ENCODE peak calls at places on chromosomes 1 and 21, in eight cellular contexts. One of them, this sample, is unnamed.

GRCh38 chr1:89606227-89606945 is 26.5 kb upstream of the LRRC8C start:
- DNase-seq in CD8-positive, alpha-beta T cell: no peak
- DNase-seq in foreskin fibroblast: no peak
- DNase-seq in mammary epithelial cell: no peak
- DNase-seq in neural crest cell: no peak
- DNase-seq in H9: no peak
- DNase-seq in omental fat pad: no peak
- DNase-seq in K562: no peak
- DNase-seq in this sample: no peak

GRCh38 chr1:110634455-110635281 is 28.5 kb upstream of the KCNA2 start:
- DNase-seq in CD8-positive, alpha-beta T cell: no peak
- DNase-seq in foreskin fibroblast: peak
- DNase-seq in mammary epithelial cell: peak
- DNase-seq in neural crest cell: no peak
- DNase-seq in H9: no peak
- DNase-seq in omental fat pad: no peak
- DNase-seq in K562: no peak
- DNase-seq in this sample: no peak

GRCh38 chr1:245558069-245558468 is 403.3 kb downstream of the KIF26B start:
- DNase-seq in CD8-positive, alpha-beta T cell: no peak
- DNase-seq in foreskin fibroblast: no peak
- DNase-seq in mammary epithelial cell: no peak
- DNase-seq in neural crest cell: no peak
- DNase-seq in H9: no peak
- DNase-seq in omental fat pad: no peak
- DNase-seq in K562: no peak
- DNase-seq in this sample: no peak

GRCh38 chr1:217139513-217139912 is 416.3 kb upstream of the ESRRG start:
- DNase-seq in CD8-positive, alpha-beta T cell: no peak
- DNase-seq in foreskin fibroblast: no peak
- DNase-seq in mammary epithelial cell: no peak
- DNase-seq in neural crest cell: peak
- DNase-seq in H9: peak
- DNase-seq in omental fat pad: no peak
- DNase-seq in K562: no peak
- DNase-seq in this sample: peak

GRCh38 chr1:95974586-95974985 is 740.6 kb downstream of the RWDD3 start:
- DNase-seq in CD8-positive, alpha-beta T cell: no peak
- DNase-seq in foreskin fibroblast: peak
- DNase-seq in mammary epithelial cell: no peak
- DNase-seq in neural crest cell: no peak
- DNase-seq in H9: peak
- DNase-seq in omental fat pad: no peak
- DNase-seq in K562: no peak
- DNase-seq in this sample: no peak

GRCh38 chr1:116448785-116449385 is 75.8 kb downstream of the ATP1A1 start:
- DNase-seq in CD8-positive, alpha-beta T cell: no peak
- DNase-seq in foreskin fibroblast: peak
- DNase-seq in mammary epithelial cell: peak
- DNase-seq in neural crest cell: no peak
- DNase-seq in H9: no peak
- DNase-seq in omental fat pad: no peak
- DNase-seq in K562: no peak
- DNase-seq in this sample: no peak

GRCh38 chr1:32753532-32754281 is 51.1 kb upstream of the SYNC start:
- DNase-seq in CD8-positive, alpha-beta T cell: peak
- DNase-seq in foreskin fibroblast: peak
- DNase-seq in mammary epithelial cell: peak
- DNase-seq in neural crest cell: peak
- DNase-seq in H9: peak
- DNase-seq in omental fat pad: no peak
- DNase-seq in K562: peak
- DNase-seq in this sample: peak

GRCh38 chr1:171292799-171293198 is 21.2 kb upstream of the FMO4 start:
- DNase-seq in CD8-positive, alpha-beta T cell: no peak
- DNase-seq in foreskin fibroblast: peak
- DNase-seq in mammary epithelial cell: no peak
- DNase-seq in neural crest cell: no peak
- DNase-seq in H9: no peak
- DNase-seq in omental fat pad: no peak
- DNase-seq in K562: no peak
- DNase-seq in this sample: no peak

GRCh38 chr1:234748066-234748465 is 138.1 kb upstream of the IRF2BP2 start:
- DNase-seq in CD8-positive, alpha-beta T cell: no peak
- DNase-seq in foreskin fibroblast: no peak
- DNase-seq in mammary epithelial cell: no peak
- DNase-seq in neural crest cell: no peak
- DNase-seq in H9: no peak
- DNase-seq in omental fat pad: no peak
- DNase-seq in K562: no peak
- DNase-seq in this sample: no peak

GRCh38 chr1:236164273-236164672 is 21.9 kb downstream of the GPR137B start:
- DNase-seq in CD8-positive, alpha-beta T cell: no peak
- DNase-seq in foreskin fibroblast: no peak
- DNase-seq in mammary epithelial cell: no peak
- DNase-seq in neural crest cell: no peak
- DNase-seq in H9: no peak
- DNase-seq in omental fat pad: no peak
- DNase-seq in K562: no peak
- DNase-seq in this sample: no peak

GRCh38 chr1:63063367-63063766 is 259.0 kb upstream of the FOXD3 start:
- DNase-seq in CD8-positive, alpha-beta T cell: no peak
- DNase-seq in foreskin fibroblast: no peak
- DNase-seq in mammary epithelial cell: no peak
- DNase-seq in neural crest cell: no peak
- DNase-seq in H9: peak
- DNase-seq in omental fat pad: no peak
- DNase-seq in K562: no peak
- DNase-seq in this sample: peak

GRCh38 chr1:86774305-86775304 is 70.2 kb downstream of the SH3GLB1 start:
- DNase-seq in CD8-positive, alpha-beta T cell: no peak
- DNase-seq in foreskin fibroblast: peak
- DNase-seq in mammary epithelial cell: peak
- DNase-seq in neural crest cell: no peak
- DNase-seq in H9: peak
- DNase-seq in omental fat pad: no peak
- DNase-seq in K562: peak
- DNase-seq in this sample: no peak

GRCh38 chr1:31658721-31659120 is 14.0 kb upstream of the PEF1 start:
- DNase-seq in CD8-positive, alpha-beta T cell: no peak
- DNase-seq in foreskin fibroblast: peak
- DNase-seq in mammary epithelial cell: no peak
- DNase-seq in neural crest cell: no peak
- DNase-seq in H9: no peak
- DNase-seq in omental fat pad: no peak
- DNase-seq in K562: no peak
- DNase-seq in this sample: no peak

GRCh38 chr1:185530215-185530614 is 204.0 kb upstream of the HMCN1 start:
- DNase-seq in CD8-positive, alpha-beta T cell: no peak
- DNase-seq in foreskin fibroblast: no peak
- DNase-seq in mammary epithelial cell: no peak
- DNase-seq in neural crest cell: no peak
- DNase-seq in H9: no peak
- DNase-seq in omental fat pad: no peak
- DNase-seq in K562: peak
- DNase-seq in this sample: no peak

GRCh38 chr1:229258031-229258850 is 12.7 kb upstream of the RAB4A start:
- DNase-seq in CD8-positive, alpha-beta T cell: peak
- DNase-seq in foreskin fibroblast: peak
- DNase-seq in mammary epithelial cell: no peak
- DNase-seq in neural crest cell: peak
- DNase-seq in H9: peak
- DNase-seq in omental fat pad: no peak
- DNase-seq in K562: peak
- DNase-seq in this sample: peak

GRCh38 chr1:175034775-175035174 is 11.6 kb upstream of the MRPS14 start:
- DNase-seq in CD8-positive, alpha-beta T cell: no peak
- DNase-seq in foreskin fibroblast: no peak
- DNase-seq in mammary epithelial cell: peak
- DNase-seq in neural crest cell: no peak
- DNase-seq in H9: no peak
- DNase-seq in omental fat pad: no peak
- DNase-seq in K562: no peak
- DNase-seq in this sample: no peak

GRCh38 chr1:183093821-183094287 is 70.6 kb downstream of the LAMC1 start:
- DNase-seq in CD8-positive, alpha-beta T cell: no peak
- DNase-seq in foreskin fibroblast: peak
- DNase-seq in mammary epithelial cell: peak
- DNase-seq in neural crest cell: no peak
- DNase-seq in H9: peak
- DNase-seq in omental fat pad: no peak
- DNase-seq in K562: no peak
- DNase-seq in this sample: no peak

GRCh38 chr1:8831329-8831728 is 13.9 kb upstream of the RERE start:
- DNase-seq in CD8-positive, alpha-beta T cell: no peak
- DNase-seq in foreskin fibroblast: peak
- DNase-seq in mammary epithelial cell: no peak
- DNase-seq in neural crest cell: no peak
- DNase-seq in H9: no peak
- DNase-seq in omental fat pad: no peak
- DNase-seq in K562: no peak
- DNase-seq in this sample: no peak
- TF ChIP-seq CTCF in CD8-positive, alpha-beta T cell: no peak
- TF ChIP-seq CTCF in foreskin fibroblast: peak
- TF ChIP-seq CTCF in mammary epithelial cell: peak
- TF ChIP-seq CTCF in neural crest cell: peak
- TF ChIP-seq CTCF in H9: peak
- TF ChIP-seq CTCF in omental fat pad: no peak
- TF ChIP-seq CTCF in K562: peak
- TF ChIP-seq CTCF in this sample: peak

DNA sequence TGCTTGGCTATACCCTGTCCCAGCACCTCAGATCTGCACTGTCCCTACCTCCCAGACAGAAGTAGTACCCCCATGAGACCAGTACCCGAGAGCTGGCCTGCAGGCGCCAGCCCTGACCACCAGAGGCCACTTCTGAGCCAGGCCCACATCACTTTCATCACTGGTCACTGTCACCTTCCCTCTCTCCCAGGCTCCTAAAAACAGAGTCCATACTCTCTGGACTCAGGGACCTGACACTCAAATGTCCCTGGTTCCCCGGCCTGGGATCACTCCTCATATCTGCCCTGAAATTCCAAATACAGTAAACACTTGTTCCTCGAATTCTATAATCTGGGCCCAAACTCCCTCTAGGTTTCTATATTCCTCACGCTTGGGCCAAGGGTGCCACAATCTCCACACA is 18.7 kb downstream of the TMEM53 start:
- DNase-seq in CD8-positive, alpha-beta T cell: no peak
- DNase-seq in foreskin fibroblast: peak
- DNase-seq in mammary epithelial cell: no peak
- DNase-seq in neural crest cell: peak
- DNase-seq in H9: peak
- DNase-seq in omental fat pad: no peak
- DNase-seq in K562: peak
- DNase-seq in this sample: peak
- TF ChIP-seq CTCF in CD8-positive, alpha-beta T cell: peak
- TF ChIP-seq CTCF in foreskin fibroblast: peak
- TF ChIP-seq CTCF in mammary epithelial cell: peak
- TF ChIP-seq CTCF in neural crest cell: peak
- TF ChIP-seq CTCF in H9: peak
- TF ChIP-seq CTCF in omental fat pad: no peak
- TF ChIP-seq CTCF in K562: peak
- TF ChIP-seq CTCF in this sample: peak

DNA sequence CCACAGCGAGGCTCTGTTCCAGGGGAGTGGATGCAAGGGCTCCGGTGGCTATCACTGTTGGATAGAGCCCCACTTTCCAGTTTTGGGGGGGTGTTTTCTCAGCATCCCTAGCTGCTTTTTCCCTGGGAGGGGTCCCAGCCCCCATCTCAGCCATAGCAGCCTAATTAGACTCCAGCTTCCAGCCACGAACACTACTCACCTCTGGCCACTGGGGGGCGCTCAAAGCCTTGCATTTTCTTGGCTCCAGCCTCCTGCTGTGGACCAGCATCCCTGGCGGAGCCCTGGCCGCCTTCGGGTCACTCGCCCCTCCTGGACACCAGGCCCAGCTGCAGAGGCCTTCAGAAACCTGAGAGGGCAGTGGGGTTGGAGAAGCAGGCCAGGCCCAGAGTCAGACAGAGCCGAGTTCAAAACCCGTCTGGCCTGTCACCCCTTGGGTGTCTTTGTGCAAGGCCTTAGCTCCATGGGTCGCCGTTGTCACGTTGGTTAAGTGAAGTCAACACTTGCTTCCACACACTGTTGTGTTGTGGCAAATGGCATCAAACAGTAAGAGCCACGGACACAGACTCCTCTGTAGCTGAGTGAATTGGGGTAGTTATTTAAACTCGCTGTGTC is 93.5 kb upstream of the ACTL8 start:
- DNase-seq in CD8-positive, alpha-beta T cell: peak
- DNase-seq in foreskin fibroblast: peak
- DNase-seq in mammary epithelial cell: peak
- DNase-seq in neural crest cell: peak
- DNase-seq in H9: peak
- DNase-seq in omental fat pad: peak
- DNase-seq in K562: peak
- DNase-seq in this sample: peak
- TF ChIP-seq CTCF in CD8-positive, alpha-beta T cell: peak
- TF ChIP-seq CTCF in foreskin fibroblast: peak
- TF ChIP-seq CTCF in mammary epithelial cell: peak
- TF ChIP-seq CTCF in neural crest cell: peak
- TF ChIP-seq CTCF in H9: peak
- TF ChIP-seq CTCF in omental fat pad: peak
- TF ChIP-seq CTCF in K562: peak
- TF ChIP-seq CTCF in this sample: peak

GRCh38 chr21:36218691-36219090 is 62.1 kb downstream of the DOP1B start:
- DNase-seq in CD8-positive, alpha-beta T cell: no peak
- DNase-seq in foreskin fibroblast: no peak
- DNase-seq in mammary epithelial cell: no peak
- DNase-seq in neural crest cell: no peak
- DNase-seq in H9: no peak
- DNase-seq in omental fat pad: no peak
- DNase-seq in K562: no peak
- DNase-seq in this sample: no peak
- TF ChIP-seq CTCF in CD8-positive, alpha-beta T cell: no peak
- TF ChIP-seq CTCF in foreskin fibroblast: no peak
- TF ChIP-seq CTCF in mammary epithelial cell: no peak
- TF ChIP-seq CTCF in neural crest cell: no peak
- TF ChIP-seq CTCF in H9: no peak
- TF ChIP-seq CTCF in omental fat pad: no peak
- TF ChIP-seq CTCF in K562: no peak
- TF ChIP-seq CTCF in this sample: no peak

GRCh38 chr1:180631766-180632325 is at the start of gene XPR1:
- DNase-seq in CD8-positive, alpha-beta T cell: peak
- DNase-seq in foreskin fibroblast: peak
- DNase-seq in mammary epithelial cell: peak
- DNase-seq in neural crest cell: peak
- DNase-seq in H9: peak
- DNase-seq in omental fat pad: peak
- DNase-seq in K562: peak
- DNase-seq in this sample: peak
- TF ChIP-seq CTCF in CD8-positive, alpha-beta T cell: no peak
- TF ChIP-seq CTCF in foreskin fibroblast: no peak
- TF ChIP-seq CTCF in mammary epithelial cell: peak
- TF ChIP-seq CTCF in neural crest cell: peak
- TF ChIP-seq CTCF in H9: no peak
- TF ChIP-seq CTCF in omental fat pad: no peak
- TF ChIP-seq CTCF in K562: peak
- TF ChIP-seq CTCF in this sample: no peak